ENCODE peak calls at places on chromosome 17, in seven cellular contexts. V is left ventricle myocardium inferior, G is tibial nerve, I is fibroblast of mammary gland, N is upper lobe of right lung, C is foreskin fibroblast, J is thoracic aorta. B is an unnamed sample.

GRCh38 chr17:11047228-11047627 is 193.8 kb upstream of the SHISA6 start:
- DNase-seq in V (no peak), G (no peak), I (no peak), N (no peak), C (no peak), J (no peak), B (no peak)

GRCh38 chr17:58755577-58756245 is at the start of gene PPM1E:
- DNase-seq in V (peak), G (peak), I (peak), N (peak), C (peak), J (no peak), B (no peak)

GRCh38 chr17:58084317-58084981 is 1.2 kb downstream of the DYNLL2 start:
- DNase-seq in V (peak), G (peak), I (peak), N (peak), C (peak), J (no peak), B (peak)

GRCh38 chr17:8121531-8122390 is 2.1 kb downstream of the HES7 start:
- DNase-seq in V (no peak), G (peak), I (peak), N (no peak), C (peak), J (no peak), B (peak)

GRCh38 chr17:38561416-38562214 is 44.1 kb downstream of the SRCIN1 start:
- DNase-seq in V (no peak), G (no peak), I (no peak), N (no peak), C (no peak), J (no peak), B (no peak)

GRCh38 chr17:12342609-12343248 is 322.1 kb downstream of the MAP2K4 start:
- DNase-seq in V (no peak), G (no peak), I (peak), N (no peak), C (peak), J (no peak), B (no peak)

GRCh38 chr17:78391843-78392242 is 13.4 kb downstream of the PGS1 start:
- DNase-seq in V (no peak), G (no peak), I (peak), N (no peak), C (peak), J (no peak), B (peak)

GRCh38 chr17:59550703-59551102 is 14.7 kb upstream of the DHX40 start:
- DNase-seq in V (no peak), G (no peak), I (no peak), N (no peak), C (no peak), J (no peak), B (no peak)

GRCh38 chr17:65664296-65664695 is 102.8 kb upstream of the AXIN2 start:
- DNase-seq in V (no peak), G (peak), I (peak), N (no peak), C (peak), J (no peak), B (no peak)

GRCh38 chr17:82848022-82848592 is 8.3 kb upstream of the ZNF750 start:
- DNase-seq in V (no peak), G (peak), I (peak), N (peak), C (peak), J (no peak), B (no peak)

GRCh38 chr17:75394332-75394918 is 11.1 kb downstream of the GRB2 start:
- DNase-seq in V (no peak), G (no peak), I (no peak), N (no peak), C (peak), J (no peak), B (no peak)

GRCh38 chr17:61309857-61310256 is 89.8 kb upstream of the TBX2 start:
- DNase-seq in V (no peak), G (no peak), I (peak), N (no peak), C (peak), J (no peak), B (peak)

GRCh38 chr17:80916246-80916645 is 75.4 kb upstream of the CHMP6 start:
- DNase-seq in V (no peak), G (no peak), I (no peak), N (peak), C (no peak), J (no peak), B (no peak)

GRCh38 chr17:15342460-15342859 is 1.1 kb upstream of the TEKT3 start:
- DNase-seq in V (no peak), G (no peak), I (peak), N (no peak), C (no peak), J (no peak), B (no peak)

GRCh38 chr17:31211352-31212012 is 85.6 kb downstream of the OMG start:
- DNase-seq in V (no peak), G (no peak), I (peak), N (no peak), C (peak), J (no peak), B (peak)

GRCh38 chr17:65677932-65678331 is 116.5 kb upstream of the AXIN2 start:
- DNase-seq in V (no peak), G (no peak), I (peak), N (no peak), C (peak), J (no peak), B (peak)

GRCh38 chr17:27433521-27433920 is 22.7 kb upstream of the KSR1 start:
- DNase-seq in V (no peak), G (no peak), I (no peak), N (peak), C (no peak), J (no peak), B (no peak)

GRCh38 chr17:21201874-21202273 is 12.1 kb downstream of the TMEM11 start:
- DNase-seq in V (no peak), G (no peak), I (no peak), N (no peak), C (no peak), J (no peak), B (no peak)

GRCh38 chr17:35390156-35390555 is 16.7 kb upstream of the SLFN11 start:
- DNase-seq in V (no peak), G (no peak), I (no peak), N (no peak), C (no peak), J (no peak), B (no peak)

GRCh38 chr17:28610372-28610771 is 3.6 kb downstream of the RSKR start:
- DNase-seq in V (no peak), G (no peak), I (no peak), N (no peak), C (no peak), J (no peak), B (no peak)

GRCh38 chr17:19386974-19387920 is at the start of gene MFAP4:
- DNase-seq in V (peak), G (peak), I (peak), N (no peak), C (peak), J (no peak), B (peak)

GRCh38 chr17:43907425-43907981 is at the start of gene MPP2:
- DNase-seq in V (peak), G (peak), I (peak), N (peak), C (peak), J (no peak), B (peak)

GRCh38 chr17:13601776-13602551 is at the start of gene HS3ST3A1:
- DNase-seq in V (peak), G (no peak), I (peak), N (peak), C (peak), J (no peak), B (peak)

GRCh38 chr17:1649116-1649843 is 386 bp downstream of the RILP start:
- DNase-seq in V (peak), G (peak), I (peak), N (peak), C (peak), J (peak), B (peak)

GRCh38 chr17:17313350-17313991 is 10.3 kb downstream of the NT5M start:
- DNase-seq in V (peak), G (no peak), I (no peak), N (peak), C (peak), J (no peak), B (no peak)

GRCh38 chr17:21166599-21167265 is 40.0 kb downstream of the DHRS7B start:
- DNase-seq in V (no peak), G (no peak), I (peak), N (no peak), C (peak), J (no peak), B (no peak)

GRCh38 chr17:62075308-62075815 is 10.3 kb upstream of the MED13 start:
- DNase-seq in V (no peak), G (no peak), I (peak), N (no peak), C (peak), J (no peak), B (no peak)

GRCh38 chr17:4295686-4296085 is 31.9 kb upstream of the ANKFY1 start:
- DNase-seq in V (no peak), G (no peak), I (no peak), N (no peak), C (no peak), J (no peak), B (no peak)

GRCh38 chr17:34980681-34981537 is 597 bp downstream of the LIG3 start:
- DNase-seq in V (peak), G (peak), I (peak), N (peak), C (peak), J (peak), B (peak)

GRCh38 chr17:33779399-33779697 is 475.7 kb upstream of the CCL2 start:
- DNase-seq in V (no peak), G (no peak), I (no peak), N (no peak), C (no peak), J (no peak), B (no peak)

GRCh38 chr17:20784100-20784665 is 204.7 kb downstream of the CDRT15L2 start:
- DNase-seq in V (no peak), G (no peak), I (no peak), N (no peak), C (no peak), J (no peak), B (no peak)

GRCh38 chr17:19440421-19440820 is 29.4 kb downstream of the RNF112 start:
- DNase-seq in V (no peak), G (no peak), I (no peak), N (no peak), C (no peak), J (no peak), B (no peak)

GRCh38 chr17:61117983-61118382 is 281.7 kb upstream of the TBX2 start:
- DNase-seq in V (no peak), G (no peak), I (no peak), N (no peak), C (no peak), J (no peak), B (no peak)

GRCh38 chr17:29642171-29642611 is 19.5 kb upstream of the CORO6 start:
- DNase-seq in V (no peak), G (no peak), I (no peak), N (no peak), C (no peak), J (no peak), B (no peak)

GRCh38 chr17:50527949-50528474 is 4.5 kb upstream of the EPN3 start:
- DNase-seq in V (no peak), G (no peak), I (no peak), N (no peak), C (no peak), J (no peak), B (no peak)

GRCh38 chr17:79813826-79814623 is 17.1 kb upstream of the CBX8 start:
- DNase-seq in V (no peak), G (no peak), I (no peak), N (no peak), C (no peak), J (no peak), B (no peak)

GRCh38 chr17:81125573-81126081 is 39.7 kb upstream of the PVALEF start:
- DNase-seq in V (no peak), G (no peak), I (no peak), N (no peak), C (no peak), J (no peak), B (no peak)

GRCh38 chr17:70375406-70375805 is 206.1 kb downstream of the KCNJ2 start:
- DNase-seq in V (no peak), G (no peak), I (no peak), N (no peak), C (no peak), J (no peak), B (no peak)

DNA sequence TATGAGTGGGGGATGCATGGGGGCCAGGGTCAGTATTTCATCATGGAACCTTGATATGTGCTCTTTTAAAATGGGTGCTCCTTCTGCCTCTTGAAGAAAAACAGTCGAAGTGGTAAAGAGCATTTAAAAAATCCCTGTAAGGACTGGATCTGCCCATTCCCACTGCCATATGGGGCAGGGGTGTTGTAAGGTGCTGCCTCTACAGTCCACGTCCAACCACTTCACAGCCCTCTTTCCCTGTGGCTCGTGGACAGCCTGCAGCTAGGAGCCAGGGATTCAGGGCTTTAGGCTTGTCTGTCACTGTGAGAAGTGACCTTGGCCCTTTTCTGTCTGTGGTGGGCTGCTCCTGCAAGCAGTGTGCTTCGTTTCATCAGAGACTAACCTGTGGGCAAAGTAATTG is 44.3 kb downstream of the IGF2BP1 start:
- DNase-seq in V (no peak), G (no peak), I (no peak), N (no peak), C (no peak), J (no peak), B (no peak)
- TF ChIP-seq CTCF in V (no peak), G (no peak), I (no peak), N (no peak), C (no peak), J (no peak), B (no peak)

GRCh38 chr17:42075789-42076188 is 22.5 kb downstream of the ZNF385C start:
- DNase-seq in V (no peak), G (no peak), I (no peak), N (no peak), C (no peak), J (no peak), B (no peak)
- TF ChIP-seq CTCF in V (no peak), G (no peak), I (no peak), N (no peak), C (no peak), J (no peak), B (no peak)

DNA sequence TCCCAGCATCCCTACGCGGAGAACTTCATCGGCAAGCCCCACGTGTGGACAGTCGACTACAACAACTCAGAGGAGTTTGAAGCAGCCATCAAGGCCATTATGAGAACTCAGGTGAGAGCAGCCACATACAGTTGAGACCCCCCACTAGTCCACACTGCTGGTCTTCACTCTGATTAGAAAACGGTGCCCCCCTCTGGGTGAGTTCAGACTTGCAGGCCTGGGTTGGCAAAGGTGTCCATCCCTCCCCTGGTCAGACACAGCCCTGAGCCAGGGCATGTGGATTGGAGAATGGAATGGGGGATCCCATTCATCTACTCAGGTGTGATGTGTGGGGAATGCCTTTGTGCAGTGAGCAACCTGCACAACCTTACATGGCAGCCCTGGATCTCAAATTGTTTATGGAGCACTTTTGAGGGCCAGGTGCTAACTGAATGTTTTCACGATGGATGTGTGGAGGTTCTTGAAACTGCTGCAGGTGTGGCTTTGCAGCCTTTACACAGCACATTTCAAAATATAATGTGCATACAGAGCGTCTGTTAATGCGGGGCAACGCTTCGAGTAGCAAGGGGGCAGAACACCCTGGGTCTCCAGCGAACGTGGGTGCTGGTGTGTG is 72.6 kb downstream of the MGAT5B start:
- DNase-seq in V (no peak), G (no peak), I (no peak), N (no peak), C (no peak), J (no peak), B (no peak)
- TF ChIP-seq CTCF in V (no peak), G (no peak), I (no peak), N (peak), C (peak), J (no peak), B (peak)

GRCh38 chr17:45425984-45426413 is 6.7 kb downstream of the ARHGAP27 start:
- DNase-seq in V (no peak), G (no peak), I (no peak), N (no peak), C (no peak), J (no peak), B (no peak)
- TF ChIP-seq CTCF in V (no peak), G (no peak), I (no peak), N (peak), C (no peak), J (no peak), B (no peak)

B was measured in HFFc6.